ENCODE peak calls at places on chromosome 12, in nine cellular contexts. E, W, P, Z, H, N, F, Y and B are unnamed samples.
A peak's percentile ranks its signal among the peaks of the same experiment; 100 is the strongest.

GRCh38 chr12:95304673-95305198 is 87.1 kb downstream of the VEZT start:
- DNase-seq in E (no peak), W (no peak), P (no peak), Z (no peak), H (no peak), N (no peak), F (no peak), Y (no peak), B (no peak)

GRCh38 chr12:116933101-116933500 is 22.4 kb downstream of the FBXW8 start:
- DNase-seq in E (no peak), W (no peak), P (no peak), Z (no peak), H (no peak), N (no peak), F (no peak), Y (no peak), B (no peak)

GRCh38 chr12:5267603-5268423 is 164.1 kb upstream of the NTF3 start:
- DNase-seq in E (no peak), W (no peak), P (no peak), Z (no peak), H (no peak), N (no peak), F (no peak), Y (no peak), B (no peak)

GRCh38 chr12:33988888-33989287 is 33.4 kb upstream of the ALG10 start:
- DNase-seq in E (no peak), W (no peak), P (no peak), Z (no peak), H (peak; percentile 24), N (no peak), F (no peak), Y (no peak), B (no peak)

GRCh38 chr12:124487065-124487833 is 80.2 kb downstream of the NCOR2 start:
- DNase-seq in E (no peak), W (peak; percentile 70), P (no peak), Z (no peak), H (no peak), N (no peak), F (no peak), Y (no peak), B (no peak)

GRCh38 chr12:12209675-12210074 is 57.2 kb downstream of the LRP6 start:
- DNase-seq in E (no peak), W (no peak), P (no peak), Z (no peak), H (no peak), N (no peak), F (no peak), Y (no peak), B (no peak)

GRCh38 chr12:9649532-9649940 is 20.0 kb upstream of the CLEC2D start:
- DNase-seq in E (peak; percentile 59), W (no peak), P (no peak), Z (no peak), H (no peak), N (no peak), F (no peak), Y (no peak), B (no peak)

GRCh38 chr12:91413591-91413990 is 231.0 kb upstream of the DCN start:
- DNase-seq in E (no peak), W (no peak), P (peak; percentile 51), Z (peak; percentile 23), H (no peak), N (no peak), F (no peak), Y (no peak), B (no peak)

GRCh38 chr12:10364839-10365681 is 24.8 kb downstream of the KLRK1 start:
- DNase-seq in E (peak; percentile 53), W (no peak), P (peak; percentile 71), Z (peak; percentile 71), H (peak; percentile 82), N (peak; percentile 53), F (peak; percentile 69), Y (no peak), B (no peak)

GRCh38 chr12:70540996-70541395 is 96.2 kb downstream of the PTPRB start:
- DNase-seq in E (no peak), W (no peak), P (no peak), Z (no peak), H (no peak), N (peak; percentile 22), F (no peak), Y (no peak), B (no peak)

GRCh38 chr12:31702047-31702446 is 26.8 kb downstream of the AMN1 start:
- DNase-seq in E (no peak), W (no peak), P (peak; percentile 15), Z (no peak), H (peak; percentile 49), N (no peak), F (no peak), Y (no peak), B (no peak)

GRCh38 chr12:8773456-8773855 is 49.0 kb upstream of the A2ML1 start:
- DNase-seq in E (no peak), W (no peak), P (no peak), Z (no peak), H (no peak), N (no peak), F (no peak), Y (no peak), B (no peak)

GRCh38 chr12:6458281-6459003 is 6.6 kb downstream of the TAPBPL start:
- DNase-seq in E (no peak), W (no peak), P (no peak), Z (no peak), H (no peak), N (no peak), F (no peak), Y (no peak), B (no peak)
- TF ChIP-seq POLR2AphosphoS5 in E (peak; percentile 20), W (no peak), P (no peak), Z (no peak), H (no peak), N (no peak), F (no peak), Y (no peak), B (no peak)

DNA sequence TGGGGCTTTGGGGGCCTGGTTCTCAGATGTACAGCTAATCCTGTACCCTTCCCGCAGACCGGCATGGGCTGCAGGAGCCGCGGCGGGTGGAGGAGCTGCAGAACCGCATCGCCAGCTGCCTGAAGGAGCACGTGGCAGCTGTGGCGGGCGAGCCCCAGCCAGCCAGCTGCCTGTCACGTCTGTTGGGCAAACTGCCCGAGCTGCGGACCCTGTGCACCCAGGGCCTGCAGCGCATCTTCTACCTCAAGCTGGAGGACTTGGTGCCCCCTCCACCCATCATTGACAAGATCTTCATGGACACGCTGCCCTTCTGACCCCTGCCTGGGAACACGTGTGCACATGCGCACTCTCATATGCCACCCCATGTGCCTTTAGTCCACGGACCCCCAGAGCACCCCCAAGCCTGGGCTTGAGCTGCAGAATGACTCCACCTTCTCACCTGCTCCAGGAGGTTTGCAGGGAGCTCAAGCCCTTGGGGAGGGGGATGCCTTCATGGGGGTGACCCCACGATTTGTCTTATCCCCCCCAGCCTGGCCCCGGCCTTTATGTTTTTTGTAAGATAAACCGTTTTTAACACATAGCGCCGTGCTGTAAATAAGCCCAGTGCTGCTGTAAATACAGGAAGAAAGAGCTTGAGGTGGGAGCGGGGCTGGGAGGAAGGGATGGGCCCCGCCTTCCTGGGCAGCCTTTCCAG is 7.5 kb downstream of the NR4A1 start:
- DNase-seq in E (no peak), W (no peak), P (no peak), Z (peak; percentile 51), H (no peak), N (no peak), F (no peak), Y (no peak), B (no peak)
- TF ChIP-seq POLR2A in E (no peak), W (no peak), P (no peak), Z (no peak), H (no peak), N (no peak), F (no peak), Y (no peak), B (no peak)

GRCh38 chr12:106305376-106305775 is 2.8 kb downstream of the TCP11L2 start:
- DNase-seq in E (no peak), W (no peak), P (no peak), Z (no peak), H (no peak), N (no peak), F (no peak), Y (no peak), B (no peak)

GRCh38 chr12:106304001-106304421 is 1.5 kb downstream of the TCP11L2 start:
- DNase-seq in E (no peak), W (no peak), P (no peak), Z (no peak), H (no peak), N (no peak), F (no peak), Y (no peak), B (no peak)

GRCh38 chr12:106303202-106303820 is 778 bp downstream of the TCP11L2 start:
- DNase-seq in E (no peak), W (peak; percentile 96), P (no peak), Z (peak; percentile 87), H (peak; percentile 94), N (peak; percentile 62), F (peak; percentile 81), Y (no peak), B (peak; percentile 96)

GRCh38 chr12:106302401-106303201 is at the start of gene TCP11L2:
- DNase-seq in E (no peak), W (peak; percentile 94), P (no peak), Z (peak; percentile 92), H (peak; percentile 79), N (peak; percentile 49), F (peak; percentile 91), Y (no peak), B (peak; percentile 97)

DNA sequence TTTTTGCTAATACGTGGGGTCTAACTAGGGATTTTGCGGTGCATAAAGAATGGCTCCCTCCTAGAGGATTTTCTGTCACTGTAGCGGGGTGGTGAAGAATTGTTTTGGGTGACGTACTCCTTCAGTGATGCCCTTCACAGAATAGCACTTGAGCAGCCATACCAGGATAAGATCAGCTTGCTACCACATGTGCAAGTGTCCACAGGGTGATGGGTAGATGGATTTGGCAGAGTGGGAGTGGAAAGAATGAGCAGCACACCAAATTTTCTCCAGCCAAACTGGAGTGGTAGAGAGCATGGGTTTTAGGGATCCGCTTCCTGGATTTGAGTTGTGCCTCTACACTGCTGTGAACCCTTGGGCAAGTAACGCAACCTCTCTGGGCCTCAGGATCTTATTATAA is 2.3 kb downstream of the TCP11L2 start:
- DNase-seq in E (no peak), W (no peak), P (no peak), Z (no peak), H (no peak), N (no peak), F (no peak), Y (no peak), B (no peak)
- H3K4me1 ChIP-seq in E (peaks cover 7% of the 10 kb centered on the region), W (peaks cover 87% of the 10 kb centered on the region), P (peaks cover 9% of the 10 kb centered on the region), Z (peaks cover 44% of the 10 kb centered on the region), H (peaks cover 14% of the 10 kb centered on the region), N (peaks cover 80% of the 10 kb centered on the region), F (peaks cover 36% of the 10 kb centered on the region), Y (peaks cover 79% of the 10 kb centered on the region), B (peaks cover 80% of the 10 kb centered on the region)

DNA sequence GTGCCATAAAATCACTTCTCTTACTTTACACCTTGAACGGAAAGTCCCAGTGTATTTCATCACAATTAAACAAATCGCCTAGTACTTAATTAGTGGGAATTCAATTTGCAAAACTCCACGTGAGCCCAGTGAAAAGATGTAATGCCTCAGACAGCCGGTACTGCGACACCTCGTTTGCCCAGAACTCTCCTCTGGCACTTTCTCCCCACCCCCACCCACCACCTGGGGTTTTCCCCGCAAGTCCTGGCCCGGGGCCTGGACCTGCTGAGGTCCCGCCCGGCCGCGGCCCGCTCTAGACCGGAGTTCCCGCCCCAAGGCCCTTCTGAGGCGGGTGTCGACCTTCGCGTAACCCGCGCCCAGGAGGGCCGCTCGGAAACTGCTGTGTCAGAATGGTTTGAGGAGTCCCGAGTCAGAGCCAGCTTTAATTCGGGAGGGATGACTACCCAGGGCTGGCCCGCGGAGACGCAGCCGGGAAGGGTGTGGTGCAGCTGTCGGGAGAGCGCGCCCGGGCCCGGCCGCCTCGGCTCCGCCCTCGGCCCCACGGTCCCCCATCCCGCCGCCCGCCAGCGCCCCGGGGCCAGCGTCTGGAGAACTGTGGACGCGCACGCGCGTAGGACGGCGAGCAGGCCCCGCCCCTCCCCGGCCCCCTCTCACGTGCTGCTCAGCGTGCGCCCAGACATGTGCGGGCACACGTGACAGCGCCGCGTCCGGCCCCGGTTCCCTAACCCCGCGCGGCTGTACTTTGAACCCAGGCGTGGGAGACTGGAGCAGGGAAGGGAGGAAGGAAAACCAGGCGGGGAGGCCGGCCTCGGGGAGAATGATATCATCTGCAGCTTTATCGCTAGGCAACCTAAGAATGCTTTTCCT is 10.8 kb downstream of the BHLHE41 start:
- DNase-seq in E (no peak), W (peak; percentile 94), P (peak; percentile 78), Z (peak; percentile 97), H (peak; percentile 95), N (peak; percentile 88), F (peak; percentile 96), Y (no peak), B (peak; percentile 98)
- TF ChIP-seq POLR2AphosphoS5 in E (no peak), W (no peak), P (peak; percentile 58), Z (peak; percentile 80), H (no peak), N (no peak), F (peak; percentile 66), Y (peak; percentile 70), B (peak; percentile 86)